ENCODE peak calls at places on chromosome 21, in ten cellular contexts. H is LoVo, N is GM12892, M is activated T-cell treated with anti-CD3 and anti-CD28 coated beads for 48 hours, Q is ELR, E is HFFc6, Z is AG04450, O is AG09319, R is foreskin fibroblast, D is midbrain. W is an unnamed sample.

GRCh38 chr21:36587388-36587787 is 107.5 kb upstream of the CLDN14 start:
- DNase-seq in O (no peak), E (no peak), M (no peak), N (no peak), R (no peak), Z (no peak), D (no peak), H (peak; percentile 18), Q (peak; percentile 42), W (no peak)

GRCh38 chr21:44927587-44928461 is 7.1 kb upstream of the ITGB2 start:
- DNase-seq in R (peak; percentile 53), N (no peak), M (peak; percentile 84), O (no peak), Z (no peak), H (peak; percentile 64), Q (peak; percentile 79), D (no peak), E (peak; percentile 44), W (peak; percentile 65)

GRCh38 chr21:45325206-45326168 is 37.8 kb upstream of the POFUT2 start:
- DNase-seq in O (no peak), N (no peak), D (no peak), H (no peak), Z (no peak), M (no peak), Q (no peak), R (no peak), E (no peak), W (no peak)

GRCh38 chr21:35138665-35139381 is 89.7 kb upstream of the RUNX1 start:
- DNase-seq in E (peak; percentile 57), M (peak; percentile 63), N (no peak), Z (peak; percentile 61), H (peak; percentile 72), D (no peak), O (no peak), R (peak; percentile 50), Q (peak; percentile 96), W (no peak)

GRCh38 chr21:42586406-42586805 is 67.0 kb upstream of the PDE9A start:
- DNase-seq in Q (no peak), O (no peak), H (no peak), M (no peak), N (no peak), Z (no peak), D (no peak), E (no peak), R (no peak), W (no peak)

GRCh38 chr21:41765393-41765950 is 1.4 kb downstream of the RIPK4 start:
- DNase-seq in D (no peak), N (no peak), E (no peak), Q (no peak), Z (no peak), O (no peak), R (no peak), H (no peak), M (no peak), W (no peak)

GRCh38 chr21:43276811-43277210 is 108.0 kb downstream of the CRYAA start:
- DNase-seq in H (no peak), R (no peak), D (no peak), M (no peak), N (no peak), Q (no peak), E (no peak), Z (no peak), O (no peak), W (no peak)

GRCh38 chr21:41769521-41769920 is 2.7 kb upstream of the RIPK4 start:
- DNase-seq in O (no peak), R (no peak), H (no peak), N (no peak), Z (no peak), M (no peak), E (no peak), D (no peak), Q (no peak), W (no peak)

GRCh38 chr21:38768385-38769071 is 37.2 kb upstream of the ETS2 start:
- DNase-seq in O (peak; percentile 63), D (no peak), M (peak; percentile 62), R (peak; percentile 79), N (no peak), Z (peak; percentile 96), H (no peak), E (peak; percentile 94), Q (peak; percentile 94), W (no peak)

GRCh38 chr21:26445440-26445839 is 127.6 kb downstream of the CYYR1 start:
- DNase-seq in Q (no peak), D (no peak), H (no peak), N (no peak), Z (no peak), R (no peak), E (peak; percentile 11), M (no peak), O (no peak), W (no peak)

GRCh38 chr21:39523930-39524329 is 72.2 kb downstream of the SH3BGR start:
- DNase-seq in N (no peak), E (no peak), Z (no peak), O (no peak), H (no peak), D (no peak), Q (no peak), R (no peak), M (no peak), W (no peak)

GRCh38 chr21:42782723-42783247 is 96.6 kb downstream of the WDR4 start:
- DNase-seq in D (no peak), E (no peak), H (no peak), Z (no peak), M (no peak), R (no peak), N (no peak), Q (no peak), O (no peak), W (peak; percentile 1)

GRCh38 chr21:33018707-33019455 is 6.9 kb upstream of the OLIG2 start:
- DNase-seq in H (no peak), M (no peak), R (no peak), Z (no peak), D (no peak), N (no peak), O (no peak), E (no peak), Q (no peak), W (no peak)

GRCh38 chr21:15062566-15062965 is 2.2 kb downstream of the NRIP1 start:
- DNase-seq in Z (no peak), H (no peak), N (no peak), O (no peak), M (no peak), R (no peak), E (peak; percentile 8), D (peak; percentile 23), Q (peak; percentile 32), W (no peak)

GRCh38 chr21:45081636-45082035 is 7.3 kb downstream of the ADARB1 start:
- DNase-seq in E (no peak), Q (no peak), M (no peak), Z (no peak), H (no peak), D (no peak), N (no peak), R (no peak), O (no peak), W (no peak)

GRCh38 chr21:8998946-8999681 is 1522.3 kb upstream of the TPTE start:
- DNase-seq in D (no peak), E (no peak), H (no peak), O (no peak), Z (no peak), R (no peak), N (no peak), M (no peak), Q (no peak), W (no peak)

GRCh38 chr21:39958731-39959130 is 91.5 kb downstream of the PCP4 start:
- DNase-seq in Q (no peak), N (no peak), R (no peak), H (no peak), E (no peak), Z (no peak), O (no peak), D (no peak), M (no peak), W (no peak)

GRCh38 chr21:43818685-43819084 is 29.3 kb downstream of the RRP1 start:
- DNase-seq in O (no peak), R (no peak), Q (no peak), N (no peak), E (no peak), H (no peak), M (no peak), D (peak; percentile 18), Z (no peak), W (no peak)

GRCh38 chr21:34131586-34131985 is 58.2 kb downstream of the MRPS6 start:
- DNase-seq in D (no peak), Q (no peak), Z (no peak), E (no peak), H (no peak), R (no peak), M (no peak), O (no peak), N (no peak), W (no peak)

GRCh38 chr21:16071082-16071481 is 341.3 kb downstream of the USP25 start:
- DNase-seq in H (no peak), D (peak; percentile 87), M (no peak), N (no peak), Q (peak; percentile 30), E (peak; percentile 46), R (no peak), Z (no peak), O (no peak), W (no peak)

GRCh38 chr21:43603641-43604504 is 55.4 kb downstream of the HSF2BP start:
- DNase-seq in E (no peak), R (peak; percentile 63), M (no peak), Q (peak; percentile 49), H (no peak), N (no peak), Z (no peak), O (no peak), D (no peak), W (no peak)

GRCh38 chr21:37503848-37504467 is 137.4 kb downstream of the DYRK1A start:
- DNase-seq in H (no peak), E (peak; percentile 68), R (peak; percentile 50), M (no peak), N (no peak), D (no peak), Z (peak; percentile 43), O (no peak), Q (peak; percentile 87), W (no peak)

W was measured in 8988T.